ENCODE peak calls at places on chromosomes 7 and 10, in seven cellular contexts. Z is EH; S is naive thymus-derived CD8-positive, alpha-beta T cell; F is NCI-H2171 treated with DMSO at 0.1 percent for 48 hours; M is HTR-8/SVneo; U is epithelial cell of esophagus; Y is sciatic nerve. E is an unnamed sample.

GRCh38 chr7:120611959-120612358 is 246.0 kb downstream of the TSPAN12 start:
- DNase-seq in Z (no peak), S (no peak), F (no peak), M (no peak), U (no peak), Y (no peak), E (no peak)

GRCh38 chr7:119761776-119762175 is 511.2 kb upstream of the KCND2 start:
- DNase-seq in Z (no peak), S (no peak), F (no peak), M (no peak), U (peak; percentile 2), Y (no peak), E (no peak)

GRCh38 chr10:6204063-6204340 is 1.3 kb downstream of the PFKFB3 start:
- DNase-seq in Z (no peak), S (peak; percentile 48), F (no peak), M (no peak), U (peak; percentile 70), Y (no peak), E (no peak)

GRCh38 chr7:54985405-54986360 is 33.1 kb upstream of the EGFR start:
- DNase-seq in Z (peak; percentile 96), S (no peak), F (no peak), M (peak; percentile 73), U (peak; percentile 92), Y (no peak), E (no peak)

GRCh38 chr7:27254625-27255024 is 12.0 kb downstream of the EVX1 start:
- DNase-seq in Z (no peak), S (no peak), F (no peak), M (no peak), U (no peak), Y (no peak), E (peak; percentile 47)

GRCh38 chr10:43045246-43045621 is 31.6 kb upstream of the RET start:
- DNase-seq in Z (no peak), S (no peak), F (no peak), M (no peak), U (no peak), Y (peak; percentile 52), E (peak; percentile 68)

GRCh38 chr10:17386616-17387075 is 67.7 kb downstream of the ST8SIA6 start:
- DNase-seq in Z (no peak), S (no peak), F (no peak), M (no peak), U (peak; percentile 24), Y (peak; percentile 97), E (no peak)

GRCh38 chr7:13099197-13099795 is 411.9 kb downstream of the ARL4A start:
- DNase-seq in Z (no peak), S (no peak), F (no peak), M (no peak), U (peak; percentile 91), Y (no peak), E (no peak)

GRCh38 chr7:1569440-1569832 is 396 bp downstream of the PSMG3 start:
- DNase-seq in Z (no peak), S (no peak), F (no peak), M (no peak), U (no peak), Y (no peak), E (no peak)

GRCh38 chr7:150481207-150481920 is 30.9 kb downstream of the GIMAP8 start:
- DNase-seq in Z (no peak), S (peak; percentile 25), F (no peak), M (no peak), U (no peak), Y (no peak), E (no peak)

GRCh38 chr10:103812431-103812830 is 42.9 kb downstream of the SH3PXD2A start:
- DNase-seq in Z (no peak), S (no peak), F (no peak), M (no peak), U (no peak), Y (no peak), E (no peak)

GRCh38 chr7:130486114-130486962 is 5.5 kb upstream of the MEST start:
- DNase-seq in Z (peak; percentile 5), S (peak; percentile 51), F (peak; percentile 94), M (no peak), U (peak; percentile 59), Y (peak; percentile 73), E (no peak)

GRCh38 chr10:58436071-58436470 is 50.9 kb downstream of the TFAM start:
- DNase-seq in Z (peak; percentile 46), S (no peak), F (no peak), M (no peak), U (peak; percentile 95), Y (no peak), E (no peak)

GRCh38 chr10:28250782-28251181 is 52.1 kb downstream of the MPP7 start:
- DNase-seq in Z (peak; percentile 52), S (no peak), F (peak; percentile 1), M (peak; percentile 15), U (peak; percentile 55), Y (no peak), E (no peak)

GRCh38 chr7:91940171-91940570 is 491 bp upstream of the AKAP9 start:
- DNase-seq in Z (peak; percentile 44), S (no peak), F (peak; percentile 68), M (peak; percentile 21), U (peak; percentile 28), Y (no peak), E (no peak)

GRCh38 chr10:102660891-102661613 is 16.8 kb downstream of the TRIM8 start:
- DNase-seq in Z (peak; percentile 42), S (peak; percentile 37), F (peak; percentile 80), M (no peak), U (no peak), Y (no peak), E (no peak)

GRCh38 chr10:36188054-36188453 is 546.0 kb upstream of the FZD8 start:
- DNase-seq in Z (no peak), S (no peak), F (no peak), M (no peak), U (no peak), Y (no peak), E (no peak)

GRCh38 chr10:125291841-125292240 is 131.5 kb upstream of the CTBP2 start:
- DNase-seq in Z (no peak), S (no peak), F (peak; percentile 11), M (no peak), U (no peak), Y (no peak), E (no peak)

GRCh38 chr10:65571011-65571570 is 1354.7 kb upstream of the LRRTM3 start:
- DNase-seq in Z (peak; percentile 7), S (no peak), F (peak; percentile 46), M (no peak), U (peak; percentile 43), Y (no peak), E (no peak)

GRCh38 chr7:151992375-151992774 is 33.1 kb upstream of the GALNT11 start:
- DNase-seq in Z (peak; percentile 27), S (peak; percentile 28), F (no peak), M (no peak), U (peak; percentile 56), Y (peak; percentile 67), E (no peak)

GRCh38 chr7:101453617-101454016 is 90.9 kb downstream of the COL26A1 start:
- DNase-seq in Z (peak; percentile 67), S (no peak), F (no peak), M (no peak), U (no peak), Y (no peak), E (no peak)

GRCh38 chr10:33132626-33133025 is 174.6 kb upstream of the ITGB1 start:
- DNase-seq in Z (no peak), S (no peak), F (no peak), M (no peak), U (peak; percentile 55), Y (no peak), E (no peak)

GRCh38 chr10:100654835-100655759 is 90.3 kb upstream of the PAX2 start:
- DNase-seq in Z (no peak), S (no peak), F (peak; percentile 7), M (no peak), U (no peak), Y (no peak), E (no peak)

GRCh38 chr10:74293686-74294365 is 142.8 kb downstream of the ADK start:
- DNase-seq in Z (peak; percentile 87), S (no peak), F (peak; percentile 35), M (no peak), U (peak; percentile 79), Y (no peak), E (no peak)

GRCh38 chr7:801940-802364 is 30.3 kb upstream of the SUN1 start:
- DNase-seq in Z (no peak), S (no peak), F (peak; percentile 62), M (no peak), U (peak; percentile 39), Y (peak; percentile 72), E (no peak)

E was measured in mesenteric fat pad.